ENCODE peak calls at places on chromosomes 5 and 9, in eight cellular contexts. C is IMR-90; D is upper lobe of right lung; M is A549; F is PC-3; J is CD4-positive, CD25-positive, alpha-beta regulatory T cell; R is H1; A is MM.1S. I is an unnamed sample.

GRCh38 chr9:113669523-113670115 is 206.1 kb downstream of the RGS3 start:
- DNase-seq in C (peak; percentile 88), D (no peak), M (no peak), F (no peak), J (no peak), R (no peak), A (no peak), I (no peak)

GRCh38 chr9:91119679-91120078 is 242.0 kb downstream of the AUH start:
- DNase-seq in C (peak; percentile 90), D (no peak), M (no peak), F (peak; percentile 76), J (no peak), R (no peak), A (no peak), I (no peak)

GRCh38 chr5:159184236-159184635 is 25.1 kb downstream of the RNF145 start:
- DNase-seq in C (peak; percentile 60), D (no peak), M (no peak), F (no peak), J (no peak), R (no peak), A (no peak), I (no peak)

GRCh38 chr5:50665091-50665490 is 1.3 kb upstream of the PARP8 start:
- DNase-seq in C (no peak), D (no peak), M (no peak), F (no peak), J (no peak), R (no peak), A (no peak), I (no peak)

GRCh38 chr9:99606955-99607354 is 214.7 kb upstream of the NR4A3 start:
- DNase-seq in C (no peak), D (no peak), M (no peak), F (no peak), J (no peak), R (no peak), A (no peak), I (no peak)

GRCh38 chr5:151471276-151471675 is 23.9 kb downstream of the SLC36A1 start:
- DNase-seq in C (peak; percentile 47), D (no peak), M (no peak), F (no peak), J (no peak), R (no peak), A (no peak), I (no peak)

GRCh38 chr5:151949909-151950308 is 25.3 kb upstream of the GLRA1 start:
- DNase-seq in C (no peak), D (no peak), M (no peak), F (no peak), J (no peak), R (no peak), A (no peak), I (no peak)

GRCh38 chr5:135423158-135423925 is 23.8 kb downstream of the DCANP1 start:
- DNase-seq in C (no peak), D (no peak), M (peak; percentile 21), F (no peak), J (no peak), R (no peak), A (no peak), I (no peak)

GRCh38 chr5:81854485-81854884 is 103.6 kb upstream of the SSBP2 start:
- DNase-seq in C (no peak), D (no peak), M (no peak), F (no peak), J (no peak), R (no peak), A (peak; percentile 52), I (no peak)

GRCh38 chr5:79771387-79771786 is 81.8 kb downstream of the CMYA5 start:
- DNase-seq in C (peak; percentile 29), D (no peak), M (no peak), F (no peak), J (no peak), R (no peak), A (no peak), I (no peak)

GRCh38 chr9:115766495-115766894 is 387.1 kb upstream of the PAPPA start:
- DNase-seq in C (no peak), D (no peak), M (no peak), F (no peak), J (no peak), R (no peak), A (no peak), I (no peak)

GRCh38 chr9:1946506-1946905 is 68.6 kb upstream of the SMARCA2 start:
- DNase-seq in C (no peak), D (no peak), M (no peak), F (no peak), J (no peak), R (no peak), A (no peak), I (no peak)

GRCh38 chr5:156201793-156202388 is 125.1 kb upstream of the SGCD start:
- DNase-seq in C (peak; percentile 83), D (no peak), M (peak; percentile 82), F (no peak), J (no peak), R (no peak), A (no peak), I (no peak)

GRCh38 chr9:77708416-77708815 is 60.3 kb upstream of the GNA14 start:
- DNase-seq in C (peak; percentile 79), D (no peak), M (no peak), F (peak; percentile 22), J (no peak), R (no peak), A (no peak), I (no peak)

GRCh38 chr9:121498487-121499176 is 1.0 kb downstream of the GGTA1 start:
- DNase-seq in C (peak; percentile 42), D (peak; percentile 70), M (peak; percentile 46), F (peak; percentile 21), J (no peak), R (no peak), A (no peak), I (peak; percentile 41)

GRCh38 chr5:67773439-67773988 is 442.0 kb upstream of the PIK3R1 start:
- DNase-seq in C (no peak), D (no peak), M (no peak), F (no peak), J (no peak), R (no peak), A (no peak), I (no peak)

GRCh38 chr5:126503602-126504104 is 80.4 kb downstream of the GRAMD2B start:
- DNase-seq in C (peak; percentile 28), D (no peak), M (no peak), F (no peak), J (no peak), R (no peak), A (no peak), I (no peak)

GRCh38 chr5:84379749-84380148 is 4.9 kb downstream of the EDIL3 start:
- DNase-seq in C (peak; percentile 56), D (no peak), M (no peak), F (peak; percentile 10), J (no peak), R (no peak), A (no peak), I (no peak)

GRCh38 chr5:51345106-51345505 is 38.1 kb upstream of the ISL1 start:
- DNase-seq in C (no peak), D (no peak), M (no peak), F (peak; percentile 57), J (no peak), R (no peak), A (no peak), I (no peak)

GRCh38 chr5:21672911-21673310 is 1180.2 kb downstream of the CDH12 start:
- DNase-seq in C (no peak), D (no peak), M (no peak), F (peak; percentile 67), J (no peak), R (no peak), A (no peak), I (no peak)

GRCh38 chr9:125126019-125126746 is 17.1 kb downstream of the SCAI start:
- DNase-seq in C (peak; percentile 100), D (peak; percentile 80), M (peak; percentile 20), F (peak; percentile 69), J (peak; percentile 86), R (no peak), A (peak; percentile 82), I (peak; percentile 83)

GRCh38 chr9:12684923-12685468 is 8.2 kb upstream of the TYRP1 start:
- DNase-seq in C (peak; percentile 29), D (no peak), M (no peak), F (no peak), J (no peak), R (no peak), A (no peak), I (no peak)

GRCh38 chr5:84642324-84642723 is 257.6 kb upstream of the EDIL3 start:
- DNase-seq in C (no peak), D (no peak), M (no peak), F (no peak), J (no peak), R (no peak), A (no peak), I (no peak)

GRCh38 chr9:125360621-125361020 is 99.0 kb downstream of the GAPVD1 start:
- DNase-seq in C (no peak), D (no peak), M (no peak), F (no peak), J (no peak), R (no peak), A (no peak), I (no peak)

GRCh38 chr9:131942076-131942720 is 137.5 kb downstream of the MED27 start:
- DNase-seq in C (peak; percentile 36), D (no peak), M (no peak), F (no peak), J (no peak), R (no peak), A (no peak), I (no peak)

GRCh38 chr5:14557203-14557725 is 24.3 kb upstream of the OTULINL start:
- DNase-seq in C (no peak), D (no peak), M (no peak), F (no peak), J (no peak), R (no peak), A (no peak), I (no peak)

GRCh38 chr5:89878733-89879132 is 530.8 kb downstream of the CETN3 start:
- DNase-seq in C (no peak), D (no peak), M (no peak), F (no peak), J (no peak), R (no peak), A (no peak), I (no peak)

GRCh38 chr9:86434039-86434726 is 80.0 kb upstream of the TUT7 start:
- DNase-seq in C (peak; percentile 79), D (no peak), M (peak; percentile 57), F (peak; percentile 56), J (peak; percentile 4), R (no peak), A (peak; percentile 51), I (no peak)
- H3K4me3 ChIP-seq in C (no peak overlapping the region), D (no peak overlapping the region), M (no peak overlapping the region), F (no peak overlapping the region), J (no peak overlapping the region), R (no peak overlapping the region), A (no peak overlapping the region), I (no peak overlapping the region)

GRCh38 chr5:33850100-33850594 is 41.6 kb downstream of the ADAMTS12 start:
- DNase-seq in C (peak; percentile 75), D (no peak), M (peak; percentile 54), F (peak; percentile 90), J (peak; percentile 20), R (no peak), A (peak; percentile 96), I (no peak)
- H3K27ac ChIP-seq in C (no peak overlapping the region), D (no peak overlapping the region), M (peak overlapping the region; percentile 72), F (peak overlapping the region; percentile 79), J (no peak overlapping the region), R (peak overlapping the region; percentile 14), A (peak overlapping the region; percentile 49), I (no peak overlapping the region)

GRCh38 chr5:141517902-141518610 is 29.2 kb downstream of the PCDHGC5 start:
- DNase-seq in C (peak; percentile 87), D (no peak), M (no peak), F (no peak), J (no peak), R (no peak), A (no peak), I (no peak)
- H3K9me3 ChIP-seq in C (no peaks in the 10 kb centered on the region), D (no peaks in the 10 kb centered on the region), M (no peaks in the 10 kb centered on the region), F (no peaks in the 10 kb centered on the region), J (no peaks in the 10 kb centered on the region), R (no peaks in the 10 kb centered on the region), A (no peaks in the 10 kb centered on the region), I (no peaks in the 10 kb centered on the region)

GRCh38 chr5:124718376-124718775 is 28.1 kb downstream of the ZNF608 start:
- DNase-seq in C (no peak), D (no peak), M (no peak), F (peak; percentile 6), J (no peak), R (no peak), A (no peak), I (no peak)
- H3K4me3 ChIP-seq in C (no peak overlapping the region), D (no peak overlapping the region), M (no peak overlapping the region), F (no peak overlapping the region), J (no peak overlapping the region), R (no peak overlapping the region), A (no peak overlapping the region), I (no peak overlapping the region)